ENCODE peak calls at places on chromosome 21, in seven cellular contexts. Y is NCI-H1417; D is glutamatergic neuron; S is right lobe of liver; L is stimulated activated CD4-positive, alpha-beta T cell treated with anti-CD3 and anti-CD28 coated beads, Interleukin-4, amount 100 ng/mL, for 24 hours; N is hypothalamus; M is mucosa of descending colon. O is an unnamed sample.

GRCh38 chr21:31714741-31715365 is 17.1 kb downstream of the SCAF4 start:
- DNase-seq in M (no peak), S (no peak), L (no peak), Y (no peak), D (no peak), N (no peak), O (no peak)

GRCh38 chr21:41359289-41359688 is 2.5 kb upstream of the MX2 start:
- DNase-seq in D (no peak), M (no peak), N (no peak), S (no peak), L (no peak), Y (no peak), O (no peak)

GRCh38 chr21:45724345-45724961 is 80.9 kb downstream of the PCBP3 start:
- DNase-seq in M (no peak), L (no peak), S (no peak), Y (no peak), N (no peak), D (no peak), O (no peak)

GRCh38 chr21:41241341-41241740 is 73.4 kb downstream of the BACE2 start:
- DNase-seq in L (no peak), N (no peak), M (no peak), S (no peak), D (no peak), Y (no peak), O (no peak)

GRCh38 chr21:45379901-45380330 is 25.0 kb upstream of the COL18A1 start:
- DNase-seq in Y (no peak), S (peak; percentile 35), M (no peak), D (peak; percentile 5), L (no peak), N (no peak), O (no peak)

GRCh38 chr21:38429011-38429410 is 69.3 kb downstream of the ERG start:
- DNase-seq in D (no peak), Y (no peak), M (no peak), N (no peak), L (no peak), S (no peak), O (no peak)

GRCh38 chr21:46078322-46078981 is 19.5 kb upstream of the COL6A2 start:
- DNase-seq in M (peak; percentile 1), S (peak; percentile 31), L (no peak), D (no peak), Y (no peak), N (no peak), O (no peak)

GRCh38 chr21:33332143-33332542 is 7.4 kb downstream of the IFNAR1 start:
- DNase-seq in S (no peak), M (no peak), D (no peak), N (no peak), L (no peak), Y (no peak), O (no peak)

GRCh38 chr21:45997495-45998275 is 16.1 kb downstream of the COL6A1 start:
- DNase-seq in Y (no peak), D (peak; percentile 14), S (peak; percentile 46), L (no peak), M (no peak), N (no peak), O (no peak)

GRCh38 chr21:42970946-42971653 is 3.3 kb upstream of the PKNOX1 start:
- DNase-seq in S (no peak), M (no peak), L (no peak), D (no peak), N (no peak), Y (no peak), O (no peak)

GRCh38 chr21:45871616-45872236 is 109.8 kb upstream of the COL6A1 start:
- DNase-seq in S (no peak), Y (no peak), M (no peak), D (no peak), L (no peak), N (no peak), O (no peak)

GRCh38 chr21:36693144-36694040 is 5.5 kb upstream of the SIM2 start:
- DNase-seq in S (no peak), N (no peak), D (peak; percentile 56), Y (no peak), L (no peak), M (no peak), O (no peak)

GRCh38 chr21:45580576-45581321 is 38.5 kb upstream of the SLC19A1 start:
- DNase-seq in M (no peak), S (peak; percentile 36), L (no peak), N (no peak), D (no peak), Y (peak; percentile 27), O (no peak)

GRCh38 chr21:42532466-42533181 is 19.0 kb downstream of the SLC37A1 start:
- DNase-seq in M (peak; percentile 63), Y (peak; percentile 60), S (peak; percentile 82), L (no peak), D (no peak), N (peak; percentile 58), O (no peak)

GRCh38 chr21:44880762-44881585 is 7.5 kb upstream of the PTTG1IP start:
- DNase-seq in Y (no peak), D (peak; percentile 2), M (no peak), N (no peak), L (no peak), S (peak; percentile 39), O (no peak)

GRCh38 chr21:29477941-29478340 is 179.2 kb downstream of the BACH1 start:
- DNase-seq in Y (no peak), N (no peak), L (no peak), M (no peak), D (no peak), S (no peak), O (no peak)

GRCh38 chr21:37658994-37659458 is 257.2 kb downstream of the KCNJ6 start:
- DNase-seq in Y (no peak), M (no peak), L (no peak), S (no peak), D (no peak), N (no peak), O (no peak)

GRCh38 chr21:34877485-34878128 is 171.5 kb downstream of the RUNX1 start:
- DNase-seq in S (peak; percentile 76), D (no peak), Y (no peak), M (peak; percentile 96), N (no peak), L (no peak), O (no peak)

O was measured in GM19239.